ENCODE peak calls at places on chromosomes 13 and 19, in five cellular contexts. U, M, H, Q and N are unnamed samples.

GRCh38 chr19:35874392-35874930 is 6.1 kb downstream of the APLP1 start:
- DNase-seq in U (no peak), M (no peak), H (no peak), Q (no peak), N (no peak)

GRCh38 chr13:33322965-33323668 is 37.6 kb upstream of the STARD13 start:
- DNase-seq in U (no peak), M (no peak), H (no peak), Q (no peak), N (no peak)

GRCh38 chr19:46678110-46678732 is 17.2 kb upstream of the DACT3 start:
- DNase-seq in U (peak), M (peak), H (no peak), Q (no peak), N (no peak)

GRCh38 chr13:101579291-101579802 is 126.9 kb downstream of the ITGBL1 start:
- DNase-seq in U (no peak), M (no peak), H (peak), Q (no peak), N (no peak)

GRCh38 chr13:28239374-28239773 is 101.0 kb downstream of the PAN3 start:
- DNase-seq in U (no peak), M (no peak), H (peak), Q (no peak), N (no peak)

GRCh38 chr13:111926501-111927180 is 140.3 kb upstream of the SOX1 start:
- DNase-seq in U (no peak), M (no peak), H (no peak), Q (no peak), N (no peak)

GRCh38 chr19:38690832-38691231 is 43.4 kb downstream of the ACTN4 start:
- DNase-seq in U (no peak), M (no peak), H (no peak), Q (no peak), N (no peak)

GRCh38 chr13:49569993-49570689 is 15.2 kb downstream of the RCBTB1 start:
- DNase-seq in U (no peak), M (no peak), H (no peak), Q (no peak), N (no peak)

GRCh38 chr19:17118957-17119356 is 43.4 kb downstream of the MYO9B start:
- DNase-seq in U (no peak), M (no peak), H (no peak), Q (no peak), N (no peak)

GRCh38 chr13:39451860-39452301 is 151.1 kb downstream of the LHFPL6 start:
- DNase-seq in U (no peak), M (no peak), H (peak), Q (peak), N (no peak)

GRCh38 chr19:46009530-46010510 is 13.0 kb downstream of the PGLYRP1 start:
- DNase-seq in U (peak), M (peak), H (peak), Q (peak), N (peak)

GRCh38 chr19:16207490-16208025 is 9.8 kb downstream of the AP1M1 start:
- DNase-seq in U (no peak), M (no peak), H (no peak), Q (no peak), N (no peak)

GRCh38 chr19:38564981-38565685 is 52.6 kb downstream of the MAP4K1 start:
- DNase-seq in U (no peak), M (peak), H (no peak), Q (no peak), N (no peak)

GRCh38 chr13:98975822-98976261 is 2.0 kb downstream of the DOCK9 start:
- DNase-seq in U (no peak), M (no peak), H (no peak), Q (no peak), N (no peak)

GRCh38 chr19:14544977-14545715 is 15.8 kb downstream of the TECR start:
- DNase-seq in U (no peak), M (no peak), H (no peak), Q (peak), N (no peak)

GRCh38 chr13:69857188-69857821 is 250.3 kb upstream of the ATXN8OS start:
- DNase-seq in U (peak), M (no peak), H (peak), Q (no peak), N (no peak)

GRCh38 chr19:55912916-55913315 is 19.2 kb downstream of the NLRP13 start:
- DNase-seq in U (no peak), M (no peak), H (no peak), Q (no peak), N (no peak)

GRCh38 chr13:81929988-81930387 is 1589.1 kb upstream of the SPRY2 start:
- DNase-seq in U (no peak), M (no peak), H (peak), Q (no peak), N (no peak)
- TF ChIP-seq CTCF in U (no peak), M (no peak), H (no peak), Q (no peak), N (peak)

GRCh38 chr19:49863254-49863934 is 4.0 kb downstream of the PNKP start:
- DNase-seq in U (no peak), M (no peak), H (no peak), Q (no peak), N (no peak)

GRCh38 chr19:49863935-49864320 is 3.4 kb downstream of the PNKP start:
- DNase-seq in U (no peak), M (no peak), H (no peak), Q (no peak), N (no peak)

GRCh38 chr19:49861541-49862410 is 5.6 kb downstream of the PNKP start:
- DNase-seq in U (no peak), M (no peak), H (no peak), Q (no peak), N (no peak)

GRCh38 chr19:49861127-49861526 is 6.2 kb downstream of the PNKP start:
- DNase-seq in U (no peak), M (no peak), H (no peak), Q (peak), N (no peak)

GRCh38 chr19:49862411-49863253 is 4.7 kb downstream of the PNKP start:
- DNase-seq in U (no peak), M (no peak), H (no peak), Q (no peak), N (no peak)
- TF ChIP-seq CTCF in U (peak), M (no peak), H (peak), Q (no peak), N (peak)

GRCh38 chr19:5826531-5827341 is 12.8 kb downstream of the FUT6 start:
- DNase-seq in U (peak), M (no peak), H (peak), Q (no peak), N (peak)
- TF ChIP-seq CTCF in U (no peak), M (no peak), H (no peak), Q (no peak), N (no peak)

DNA sequence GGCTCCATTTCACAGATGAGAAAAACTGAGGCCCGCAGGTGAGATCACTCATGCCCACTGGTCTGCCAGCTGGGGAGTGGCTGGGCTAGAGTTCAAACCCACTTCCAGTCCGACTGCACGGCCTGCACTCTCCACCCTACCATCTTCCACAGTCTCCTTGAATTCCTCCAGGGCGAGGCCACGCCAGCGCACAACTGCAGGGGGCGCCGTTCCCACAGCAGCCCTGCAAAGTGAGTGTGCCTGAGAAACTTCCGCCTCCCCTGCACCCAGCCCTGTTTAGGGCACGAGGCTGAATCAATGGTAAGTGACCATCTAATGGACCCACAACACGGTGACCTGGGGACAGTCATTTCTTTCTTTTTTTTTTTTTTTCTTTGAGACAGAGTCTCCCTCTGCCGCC is 829 bp upstream of the ATCAY start:
- DNase-seq in U (no peak), M (no peak), H (no peak), Q (no peak), N (no peak)
- TF ChIP-seq CTCF in U (peak), M (no peak), H (no peak), Q (no peak), N (peak)

GRCh38 chr13:80255946-80256345 is 85.0 kb downstream of the SPRY2 start:
- DNase-seq in U (no peak), M (no peak), H (no peak), Q (no peak), N (no peak)

GRCh38 chr13:80256352-80256932 is 84.5 kb downstream of the SPRY2 start:
- DNase-seq in U (no peak), M (no peak), H (no peak), Q (no peak), N (no peak)

GRCh38 chr13:80249906-80250513 is 90.9 kb downstream of the SPRY2 start:
- DNase-seq in U (no peak), M (no peak), H (peak), Q (no peak), N (no peak)

GRCh38 chr13:80251403-80251802 is 89.5 kb downstream of the SPRY2 start:
- DNase-seq in U (no peak), M (no peak), H (peak), Q (no peak), N (no peak)
- TF ChIP-seq CTCF in U (no peak), M (no peak), H (no peak), Q (no peak), N (no peak)

DNA sequence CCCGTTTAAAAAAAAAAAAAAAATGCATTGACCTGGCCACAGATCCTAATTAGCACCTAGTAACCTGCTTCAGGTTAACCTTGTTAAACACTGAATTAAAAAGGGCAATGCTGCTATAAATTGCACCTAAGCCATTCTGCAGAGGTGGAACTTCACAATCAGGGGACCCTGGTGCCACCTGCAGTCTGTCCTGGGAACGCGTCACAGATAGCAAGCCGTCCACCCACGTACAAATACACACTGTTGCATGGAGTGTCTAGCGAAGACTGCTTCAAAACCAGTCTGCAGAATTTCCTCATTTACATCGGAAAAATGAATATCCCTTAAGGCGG is 169.3 kb downstream of the COL4A1 start:
- DNase-seq in U (peak), M (no peak), H (peak), Q (peak), N (no peak)
- TF ChIP-seq CTCF in U (peak), M (no peak), H (no peak), Q (peak), N (peak)